ENCODE peak calls at places on chromosome 11, in ten cellular contexts. J is iPS-NIHi11; T is activated gamma-delta T cell treated with Interleukin-2 at 50 U/mL for 16 hours; R is fibroblast of pulmonary artery; Z is colonic mucosa; P is stimulated activated CD4-positive, alpha-beta T cell treated with anti-CD3 and anti-CD28 coated beads, Interleukin-1b, Interleukin-23, amount 100 ng/mL, for 24 hours; W is HEK293T; I is epithelial cell of esophagus; S is CD8-positive, alpha-beta memory T cell; V is stomach. D is an unnamed sample.

GRCh38 chr11:123374622-123374968 is 55.5 kb upstream of the GRAMD1B start:
- DNase-seq in P (no peak), S (no peak), T (no peak), Z (no peak), W (no peak), V (no peak), R (no peak), J (no peak), I (no peak), D (no peak)

GRCh38 chr11:84580338-84580737 is 1046.8 kb downstream of the DLG2 start:
- DNase-seq in I (no peak), T (no peak), P (no peak), V (no peak), Z (no peak), S (no peak), R (no peak), J (peak; percentile 15), W (no peak), D (no peak)

GRCh38 chr11:125429174-125429707 is 66.8 kb downstream of the FEZ1 start:
- DNase-seq in Z (peak; percentile 40), T (peak; percentile 26), W (peak; percentile 72), V (peak; percentile 51), S (peak; percentile 6), J (peak; percentile 82), P (peak; percentile 41), I (peak; percentile 75), R (peak; percentile 71), D (peak; percentile 25)

GRCh38 chr11:124739479-124740276 is at the start of gene NRGN:
- DNase-seq in P (peak; percentile 81), W (peak; percentile 97), I (peak; percentile 91), R (peak; percentile 90), T (peak; percentile 75), V (peak; percentile 94), J (peak; percentile 98), S (peak; percentile 77), Z (peak; percentile 94), D (peak; percentile 91)

GRCh38 chr11:32072872-32073661 is 17.8 kb upstream of the RCN1 start:
- DNase-seq in W (no peak), V (no peak), I (no peak), Z (no peak), S (no peak), T (no peak), R (no peak), J (peak; percentile 57), P (no peak), D (no peak)

GRCh38 chr11:105579111-105579510 is 30.8 kb upstream of the GRIA4 start:
- DNase-seq in V (no peak), J (no peak), Z (no peak), P (no peak), R (no peak), S (no peak), I (no peak), T (no peak), W (no peak), D (no peak)

GRCh38 chr11:61429691-61430582 is at the start of the genes CPSF7 and SDHAF2:
- DNase-seq in Z (peak; percentile 98), S (peak; percentile 97), T (peak; percentile 98), W (peak; percentile 95), P (peak; percentile 98), V (peak; percentile 98), I (peak; percentile 98), R (peak; percentile 95), J (peak; percentile 96), D (peak; percentile 96)

GRCh38 chr11:73252577-73253191 is 19.5 kb upstream of the P2RY6 start:
- DNase-seq in V (peak; percentile 13), Z (no peak), T (no peak), W (no peak), I (no peak), S (no peak), J (peak; percentile 14), P (no peak), R (no peak), D (no peak)